ENCODE peak calls at places on chromosome 14, in four cellular contexts. O is heart right ventricle; U is pons; G is stimulated activated CD4-positive, alpha-beta T cell treated with anti-CD3 and anti-CD28 coated beads, Interleukin-1b, Interleukin-23, amount 100 ng/mL, for 24 hours. A is an unnamed sample.

GRCh38 chr14:60845523-60845922 is 111.0 kb downstream of the MNAT1 start:
- DNase-seq in G (no peak), O (no peak), U (peak), A (no peak)

GRCh38 chr14:67332468-67332867 is 27.1 kb downstream of the ATP6V1D start:
- DNase-seq in G (no peak), O (no peak), U (no peak), A (no peak)

GRCh38 chr14:89828473-89829200 is 125.9 kb downstream of the EFCAB11 start:
- DNase-seq in O (no peak), G (no peak), U (no peak), A (no peak)

GRCh38 chr14:20469890-20470858 is 968 bp downstream of the PNP start:
- DNase-seq in U (peak), O (peak), G (peak), A (peak)

GRCh38 chr14:60637490-60638452 is 11.5 kb downstream of the SIX1 start:
- DNase-seq in G (no peak), U (no peak), O (no peak), A (no peak)

GRCh38 chr14:102786758-102787157 is 9.5 kb downstream of the TRAF3 start:
- DNase-seq in G (no peak), U (no peak), O (no peak), A (no peak)

GRCh38 chr14:77092676-77093075 is 5.4 kb upstream of the CIPC start:
- DNase-seq in O (no peak), G (no peak), U (no peak), A (no peak)

GRCh38 chr14:22849212-22849819 is 12.9 kb downstream of the MMP14 start:
- DNase-seq in O (peak), U (no peak), G (no peak), A (no peak)

GRCh38 chr14:77219591-77219990 is 38.0 kb downstream of the TMEM63C start:
- DNase-seq in O (peak), U (peak), G (no peak), A (no peak)

GRCh38 chr14:93135399-93135798 is 19.7 kb upstream of the ITPK1 start:
- DNase-seq in G (no peak), U (no peak), O (no peak), A (no peak)

GRCh38 chr14:92565040-92565717 is 51.6 kb downstream of the RIN3 start:
- DNase-seq in O (no peak), U (no peak), G (no peak), A (no peak)

GRCh38 chr14:21734457-21735074 is 60.9 kb upstream of the OR4E1 start:
- DNase-seq in U (peak), G (no peak), O (no peak), A (peak)

GRCh38 chr14:39433452-39433813 is 1.2 kb upstream of the FBXO33 start:
- DNase-seq in G (no peak), O (no peak), U (no peak), A (no peak)

GRCh38 chr14:81125536-81125935 is 95.2 kb downstream of the GTF2A1 start:
- DNase-seq in U (no peak), O (no peak), G (no peak), A (no peak)

GRCh38 chr14:31216359-31216758 is 8.8 kb upstream of the HECTD1 start:
- DNase-seq in O (no peak), U (no peak), G (no peak), A (no peak)

GRCh38 chr14:101069666-101070362 is 166.3 kb upstream of the RTL1 start:
- DNase-seq in O (no peak), U (no peak), G (no peak), A (peak)

GRCh38 chr14:92516966-92517350 is 3.4 kb downstream of the RIN3 start:
- DNase-seq in O (no peak), U (no peak), G (no peak), A (no peak)

GRCh38 chr14:92558319-92558718 is 44.7 kb downstream of the RIN3 start:
- DNase-seq in O (no peak), U (no peak), G (no peak), A (no peak)

GRCh38 chr14:98731286-98731685 is 540.7 kb downstream of the BCL11B start:
- DNase-seq in U (no peak), G (no peak), O (no peak), A (no peak)

GRCh38 chr14:94099006-94099405 is 11.5 kb upstream of the IFI27 start:
- DNase-seq in G (no peak), U (no peak), O (no peak), A (no peak)

GRCh38 chr14:60657609-60657983 is 8.3 kb upstream of the SIX1 start:
- DNase-seq in O (no peak), U (no peak), G (no peak), A (no peak)

GRCh38 chr14:77372304-77372841 is 4.5 kb downstream of the TMED8 start:
- DNase-seq in U (no peak), G (no peak), O (no peak), A (no peak)

GRCh38 chr14:59507063-59507751 is 22.9 kb downstream of the JKAMP start:
- DNase-seq in G (no peak), U (peak), O (peak), A (peak)

GRCh38 chr14:65336191-65336591 is 76.3 kb upstream of the FUT8 start:
- DNase-seq in U (no peak), O (no peak), G (no peak), A (no peak)

GRCh38 chr14:69672372-69672771 is 61.0 kb downstream of the SUSD6 start:
- DNase-seq in G (no peak), U (no peak), O (no peak), A (no peak)

GRCh38 chr14:89331398-89331797 is 85.6 kb downstream of the FOXN3 start:
- DNase-seq in U (peak), G (no peak), O (no peak), A (no peak)

GRCh38 chr14:50038398-50039119 is 77.8 kb downstream of the VCPKMT start:
- DNase-seq in G (peak), U (peak), O (no peak), A (no peak)

GRCh38 chr14:91947196-91948184 is at the start of gene FBLN5:
- DNase-seq in G (no peak), U (no peak), O (peak), A (peak)

GRCh38 chr14:67311868-67312267 is 47.7 kb downstream of the ATP6V1D start:
- DNase-seq in U (no peak), G (no peak), O (no peak), A (no peak)

GRCh38 chr14:24377660-24378059 is 9.7 kb downstream of the NFATC4 start:
- DNase-seq in G (no peak), O (no peak), U (no peak), A (no peak)

GRCh38 chr14:93994919-93995682 is 2.0 kb upstream of the CCDC197 start:
- DNase-seq in U (no peak), G (no peak), O (peak), A (no peak)

GRCh38 chr14:38101679-38102078 is 106.0 kb upstream of the SSTR1 start:
- DNase-seq in U (no peak), G (no peak), O (no peak), A (no peak)

GRCh38 chr14:73662439-73663056 is 17.8 kb downstream of the DNAL1 start:
- DNase-seq in G (no peak), O (no peak), U (no peak), A (no peak)

A was measured in naive thymus-derived CD4-positive, alpha-beta T cell.